ENCODE peak calls at places on chromosomes 7 and 10, in four cellular contexts. U, E, V and Z are unnamed samples.

GRCh38 chr7:98360221-98361124 is 40.4 kb downstream of the BAIAP2L1 start:
- DNase-seq in U (no peak), E (peak; percentile 38), V (no peak), Z (no peak)

GRCh38 chr10:79162861-79163662 is 94.3 kb downstream of the ZMIZ1 start:
- DNase-seq in E (no peak), V (no peak), U (no peak), Z (no peak)

GRCh38 chr7:111262293-111263116 is 171.6 kb downstream of the LRRN3 start:
- DNase-seq in E (no peak), U (no peak), V (no peak), Z (no peak)

GRCh38 chr7:105846404-105846803 is 30.0 kb downstream of the ATXN7L1 start:
- DNase-seq in V (no peak), E (no peak), U (no peak), Z (no peak)

GRCh38 chr7:5501465-5501864 is 77.8 kb upstream of the TNRC18 start:
- DNase-seq in E (peak; percentile 59), V (no peak), U (no peak), Z (no peak)

GRCh38 chr7:129776397-129776792 is 164.9 kb downstream of the NRF1 start:
- DNase-seq in U (no peak), E (peak; percentile 74), V (no peak), Z (no peak)

GRCh38 chr10:88110355-88110754 is 246.9 kb downstream of the PTEN start:
- DNase-seq in V (no peak), E (no peak), U (no peak), Z (no peak)

GRCh38 chr7:4797858-4798705 is 22.7 kb downstream of the AP5Z1 start:
- DNase-seq in V (peak; percentile 59), U (peak; percentile 78), E (peak; percentile 96), Z (no peak)

GRCh38 chr7:77409739-77410545 is 6.2 kb downstream of the GSAP start:
- DNase-seq in U (no peak), E (no peak), V (no peak), Z (peak; percentile 75)

GRCh38 chr7:98354511-98355249 is 46.2 kb downstream of the BAIAP2L1 start:
- DNase-seq in E (no peak), U (no peak), V (no peak), Z (peak; percentile 56)

GRCh38 chr7:10706875-10707493 is 266.7 kb upstream of the PHF14 start:
- DNase-seq in V (no peak), U (no peak), E (no peak), Z (no peak)

GRCh38 chr7:51299391-51300133 is 17.0 kb downstream of the COBL start:
- DNase-seq in U (no peak), V (no peak), E (peak; percentile 43), Z (no peak)

GRCh38 chr10:117664288-117664687 is 121.7 kb downstream of the EMX2 start:
- DNase-seq in V (no peak), E (no peak), U (no peak), Z (no peak)

GRCh38 chr7:39219869-39220268 is 242.2 kb downstream of the POU6F2 start:
- DNase-seq in E (no peak), U (no peak), V (no peak), Z (no peak)

GRCh38 chr7:57210871-57211270 is 78.6 kb upstream of the ZNF479 start:
- DNase-seq in U (no peak), E (no peak), V (no peak), Z (no peak)

GRCh38 chr7:151717918-151718317 is 159.0 kb downstream of the PRKAG2 start:
- DNase-seq in U (no peak), E (no peak), V (no peak), Z (no peak)

GRCh38 chr7:2956526-2957368 is 86.9 kb downstream of the CARD11 start:
- DNase-seq in E (no peak), U (no peak), V (peak; percentile 29), Z (peak; percentile 9)

GRCh38 chr10:46530249-46531186 is 25.9 kb downstream of the GPRIN2 start:
- DNase-seq in E (no peak), U (peak; percentile 28), V (no peak), Z (peak; percentile 97)

GRCh38 chr7:156816943-156817572 is 75.9 kb downstream of the LMBR1 start:
- DNase-seq in U (no peak), E (no peak), V (no peak), Z (no peak)

GRCh38 chr7:140683657-140684056 is 10.9 kb downstream of the ADCK2 start:
- DNase-seq in V (no peak), E (no peak), U (no peak), Z (no peak)

GRCh38 chr7:69534461-69535041 is 63.7 kb upstream of the AUTS2 start:
- DNase-seq in U (no peak), V (no peak), E (peak; percentile 33), Z (no peak)

GRCh38 chr10:86681047-86681446 is 12.7 kb downstream of the LDB3 start:
- DNase-seq in E (no peak), U (peak; percentile 88), V (no peak), Z (no peak)